ENCODE peak calls at places on chromosomes 11 and 22, in nine cellular contexts. One of them, this sample, is unnamed.

GRCh38 chr11:115170133-115170815 is 333.9 kb downstream of the CADM1 start:
- DNase-seq in cardiac muscle cell: peak
- DNase-seq in glutamatergic neuron: peak
- DNase-seq in astrocyte of the spinal cord: peak
- DNase-seq in transverse colon: peak
- DNase-seq in CD4-positive, alpha-beta T cell: no peak
- DNase-seq in uterus: no peak
- DNase-seq in MM.1S: peak
- DNase-seq in neural crest cell: peak
- DNase-seq in this sample: no peak

GRCh38 chr11:107139396-107139795 is 121.1 kb upstream of the GUCY1A2 start:
- DNase-seq in cardiac muscle cell: no peak
- DNase-seq in glutamatergic neuron: no peak
- DNase-seq in astrocyte of the spinal cord: no peak
- DNase-seq in transverse colon: no peak
- DNase-seq in CD4-positive, alpha-beta T cell: no peak
- DNase-seq in uterus: no peak
- DNase-seq in MM.1S: no peak
- DNase-seq in neural crest cell: no peak
- DNase-seq in this sample: no peak

GRCh38 chr11:61975638-61976419 is 8.4 kb upstream of the FTH1 start:
- DNase-seq in cardiac muscle cell: peak
- DNase-seq in glutamatergic neuron: no peak
- DNase-seq in astrocyte of the spinal cord: no peak
- DNase-seq in transverse colon: no peak
- DNase-seq in CD4-positive, alpha-beta T cell: no peak
- DNase-seq in uterus: no peak
- DNase-seq in MM.1S: no peak
- DNase-seq in neural crest cell: no peak
- DNase-seq in this sample: no peak

GRCh38 chr11:120820040-120820439 is 203.9 kb upstream of the TBCEL start:
- DNase-seq in cardiac muscle cell: no peak
- DNase-seq in glutamatergic neuron: no peak
- DNase-seq in astrocyte of the spinal cord: no peak
- DNase-seq in transverse colon: no peak
- DNase-seq in CD4-positive, alpha-beta T cell: no peak
- DNase-seq in uterus: no peak
- DNase-seq in MM.1S: no peak
- DNase-seq in neural crest cell: no peak
- DNase-seq in this sample: no peak

GRCh38 chr11:65540290-65541092 is 15.6 kb downstream of the SCYL1 start:
- DNase-seq in cardiac muscle cell: peak
- DNase-seq in glutamatergic neuron: peak
- DNase-seq in astrocyte of the spinal cord: peak
- DNase-seq in transverse colon: peak
- DNase-seq in CD4-positive, alpha-beta T cell: peak
- DNase-seq in uterus: peak
- DNase-seq in MM.1S: peak
- DNase-seq in neural crest cell: peak
- DNase-seq in this sample: peak

GRCh38 chr11:19511413-19512183 is 201.0 kb upstream of the NAV2 start:
- DNase-seq in cardiac muscle cell: peak
- DNase-seq in glutamatergic neuron: no peak
- DNase-seq in astrocyte of the spinal cord: peak
- DNase-seq in transverse colon: peak
- DNase-seq in CD4-positive, alpha-beta T cell: no peak
- DNase-seq in uterus: peak
- DNase-seq in MM.1S: no peak
- DNase-seq in neural crest cell: no peak
- DNase-seq in this sample: peak

GRCh38 chr22:49971232-49972162 is 10.9 kb downstream of the PIM3 start:
- DNase-seq in cardiac muscle cell: peak
- DNase-seq in glutamatergic neuron: peak
- DNase-seq in astrocyte of the spinal cord: no peak
- DNase-seq in transverse colon: peak
- DNase-seq in CD4-positive, alpha-beta T cell: peak
- DNase-seq in uterus: peak
- DNase-seq in MM.1S: peak
- DNase-seq in neural crest cell: peak
- DNase-seq in this sample: no peak

GRCh38 chr11:78562398-78562797 is 12.3 kb downstream of the NARS2 start:
- DNase-seq in cardiac muscle cell: peak
- DNase-seq in glutamatergic neuron: no peak
- DNase-seq in astrocyte of the spinal cord: peak
- DNase-seq in transverse colon: no peak
- DNase-seq in CD4-positive, alpha-beta T cell: no peak
- DNase-seq in uterus: no peak
- DNase-seq in MM.1S: no peak
- DNase-seq in neural crest cell: no peak
- DNase-seq in this sample: no peak

GRCh38 chr11:112318193-112318592 is 57.5 kb upstream of the PLET1 start:
- DNase-seq in cardiac muscle cell: peak
- DNase-seq in glutamatergic neuron: no peak
- DNase-seq in astrocyte of the spinal cord: peak
- DNase-seq in transverse colon: no peak
- DNase-seq in CD4-positive, alpha-beta T cell: no peak
- DNase-seq in uterus: no peak
- DNase-seq in MM.1S: no peak
- DNase-seq in neural crest cell: no peak
- DNase-seq in this sample: no peak

GRCh38 chr22:28442951-28443876 is 236.4 kb downstream of the TTC28 start:
- DNase-seq in cardiac muscle cell: peak
- DNase-seq in glutamatergic neuron: peak
- DNase-seq in astrocyte of the spinal cord: peak
- DNase-seq in transverse colon: peak
- DNase-seq in CD4-positive, alpha-beta T cell: peak
- DNase-seq in uterus: peak
- DNase-seq in MM.1S: no peak
- DNase-seq in neural crest cell: peak
- DNase-seq in this sample: peak

GRCh38 chr11:112255075-112255739 is 5.5 kb downstream of the PLET1 start:
- DNase-seq in cardiac muscle cell: peak
- DNase-seq in glutamatergic neuron: peak
- DNase-seq in astrocyte of the spinal cord: peak
- DNase-seq in transverse colon: no peak
- DNase-seq in CD4-positive, alpha-beta T cell: no peak
- DNase-seq in uterus: no peak
- DNase-seq in MM.1S: no peak
- DNase-seq in neural crest cell: no peak
- DNase-seq in this sample: no peak

GRCh38 chr11:7551571-7551970 is 37.8 kb downstream of the PPFIBP2 start:
- DNase-seq in cardiac muscle cell: peak
- DNase-seq in glutamatergic neuron: no peak
- DNase-seq in astrocyte of the spinal cord: no peak
- DNase-seq in transverse colon: no peak
- DNase-seq in CD4-positive, alpha-beta T cell: no peak
- DNase-seq in uterus: no peak
- DNase-seq in MM.1S: no peak
- DNase-seq in neural crest cell: no peak
- DNase-seq in this sample: no peak

GRCh38 chr11:130705670-130706421 is 210.4 kb downstream of the SNX19 start:
- DNase-seq in cardiac muscle cell: no peak
- DNase-seq in glutamatergic neuron: no peak
- DNase-seq in astrocyte of the spinal cord: no peak
- DNase-seq in transverse colon: no peak
- DNase-seq in CD4-positive, alpha-beta T cell: no peak
- DNase-seq in uterus: no peak
- DNase-seq in MM.1S: no peak
- DNase-seq in neural crest cell: no peak
- DNase-seq in this sample: no peak

DNA sequence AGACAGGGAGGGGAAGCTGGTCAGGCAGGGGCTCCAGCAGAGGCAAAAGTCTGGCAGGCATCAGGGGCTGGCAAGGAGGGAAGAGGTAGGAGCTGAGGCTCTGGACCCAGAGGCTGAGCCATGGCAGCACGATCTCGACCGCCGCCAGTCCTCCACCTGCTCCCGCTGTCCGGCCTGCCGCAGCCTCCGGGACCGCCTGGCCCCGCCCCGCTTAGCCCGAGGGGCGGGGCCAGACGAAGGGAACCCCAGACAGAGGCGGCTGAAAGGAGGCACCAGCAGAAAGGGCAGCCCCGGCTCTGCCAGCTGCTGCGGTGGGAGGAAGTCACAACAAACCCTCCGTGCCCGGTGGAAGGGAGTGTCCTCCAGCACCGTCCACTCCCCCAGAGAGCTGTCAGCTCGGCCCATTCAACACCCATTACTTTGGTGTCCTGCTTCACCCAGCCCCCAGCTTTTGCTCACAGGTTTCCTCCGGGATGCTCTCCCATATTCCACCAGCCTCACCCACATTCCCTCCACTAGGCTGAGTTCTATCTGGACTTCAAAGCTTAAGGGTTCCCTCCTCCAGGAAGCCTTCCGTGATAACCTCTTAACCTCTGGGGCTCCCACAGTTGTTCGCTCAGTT is at the start of gene MFNG:
- DNase-seq in cardiac muscle cell: peak
- DNase-seq in glutamatergic neuron: peak
- DNase-seq in astrocyte of the spinal cord: peak
- DNase-seq in transverse colon: peak
- DNase-seq in CD4-positive, alpha-beta T cell: peak
- DNase-seq in uterus: peak
- DNase-seq in MM.1S: peak
- DNase-seq in neural crest cell: peak
- DNase-seq in this sample: peak
- TF ChIP-seq CTCF in cardiac muscle cell: no peak
- TF ChIP-seq CTCF in glutamatergic neuron: no peak
- TF ChIP-seq CTCF in astrocyte of the spinal cord: no peak
- TF ChIP-seq CTCF in transverse colon: no peak
- TF ChIP-seq CTCF in CD4-positive, alpha-beta T cell: no peak
- TF ChIP-seq CTCF in uterus: no peak
- TF ChIP-seq CTCF in MM.1S: no peak
- TF ChIP-seq CTCF in neural crest cell: no peak
- TF ChIP-seq CTCF in this sample: no peak

GRCh38 chr11:35717043-35717442 is 54.5 kb downstream of the TRIM44 start:
- DNase-seq in cardiac muscle cell: no peak
- DNase-seq in glutamatergic neuron: peak
- DNase-seq in astrocyte of the spinal cord: no peak
- DNase-seq in transverse colon: no peak
- DNase-seq in CD4-positive, alpha-beta T cell: no peak
- DNase-seq in uterus: no peak
- DNase-seq in MM.1S: no peak
- DNase-seq in neural crest cell: no peak
- DNase-seq in this sample: no peak
- TF ChIP-seq CTCF in cardiac muscle cell: peak
- TF ChIP-seq CTCF in glutamatergic neuron: no peak
- TF ChIP-seq CTCF in astrocyte of the spinal cord: peak
- TF ChIP-seq CTCF in transverse colon: no peak
- TF ChIP-seq CTCF in CD4-positive, alpha-beta T cell: no peak
- TF ChIP-seq CTCF in uterus: no peak
- TF ChIP-seq CTCF in MM.1S: peak
- TF ChIP-seq CTCF in neural crest cell: no peak
- TF ChIP-seq CTCF in this sample: no peak

DNA sequence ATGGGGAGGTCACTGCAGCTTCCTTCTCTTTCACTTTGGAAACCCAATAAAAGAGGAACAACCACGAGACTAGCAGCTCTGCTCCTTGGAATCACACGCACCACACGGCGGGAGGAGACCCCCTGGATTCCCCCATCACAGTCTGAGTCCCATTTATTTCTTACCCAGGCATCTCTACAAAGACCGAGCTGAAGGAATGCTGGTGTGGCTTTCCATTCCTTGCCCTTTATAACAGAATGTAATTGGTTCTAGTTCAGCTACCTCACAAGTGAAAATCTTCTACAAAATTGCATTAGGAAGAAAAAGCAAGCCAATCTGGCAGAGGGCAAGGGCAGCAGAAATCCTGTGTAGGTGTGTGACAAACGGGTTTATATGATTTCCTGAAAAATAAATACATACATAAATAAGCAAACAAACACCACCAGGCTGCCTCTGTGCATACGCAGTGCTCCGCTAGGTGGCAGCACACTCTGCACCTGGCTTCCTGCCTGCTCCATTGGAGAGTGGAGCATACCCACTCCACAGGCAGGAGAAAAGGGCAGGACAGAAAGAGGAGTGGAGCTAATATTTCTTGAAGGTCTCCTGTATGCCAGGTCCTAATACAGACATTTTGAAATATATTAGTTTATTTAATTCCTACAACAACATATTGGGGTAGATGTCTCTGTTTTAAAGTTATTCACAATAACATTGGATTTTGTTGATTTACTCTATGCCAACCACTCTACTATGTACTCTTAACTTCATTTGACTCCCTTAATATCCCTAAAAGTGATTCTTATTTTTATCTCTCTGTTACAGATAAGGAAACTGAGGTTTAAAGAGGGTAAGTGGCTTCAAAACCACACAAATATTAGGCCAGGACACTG is 673.1 kb downstream of the KCNA4 start:
- DNase-seq in cardiac muscle cell: peak
- DNase-seq in glutamatergic neuron: peak
- DNase-seq in astrocyte of the spinal cord: peak
- DNase-seq in transverse colon: peak
- DNase-seq in CD4-positive, alpha-beta T cell: peak
- DNase-seq in uterus: peak
- DNase-seq in MM.1S: peak
- DNase-seq in neural crest cell: peak
- DNase-seq in this sample: peak
- TF ChIP-seq CTCF in cardiac muscle cell: peak
- TF ChIP-seq CTCF in glutamatergic neuron: peak
- TF ChIP-seq CTCF in astrocyte of the spinal cord: peak
- TF ChIP-seq CTCF in transverse colon: peak
- TF ChIP-seq CTCF in CD4-positive, alpha-beta T cell: no peak
- TF ChIP-seq CTCF in uterus: no peak
- TF ChIP-seq CTCF in MM.1S: peak
- TF ChIP-seq CTCF in neural crest cell: peak
- TF ChIP-seq CTCF in this sample: peak

GRCh38 chr22:36981247-36981775 is 37.9 kb downstream of the TST start:
- DNase-seq in cardiac muscle cell: no peak
- DNase-seq in glutamatergic neuron: no peak
- DNase-seq in astrocyte of the spinal cord: no peak
- DNase-seq in transverse colon: no peak
- DNase-seq in CD4-positive, alpha-beta T cell: no peak
- DNase-seq in uterus: no peak
- DNase-seq in MM.1S: no peak
- DNase-seq in neural crest cell: no peak
- DNase-seq in this sample: no peak

GRCh38 chr22:36979511-36979910 is 39.7 kb downstream of the TST start:
- DNase-seq in cardiac muscle cell: no peak
- DNase-seq in glutamatergic neuron: no peak
- DNase-seq in astrocyte of the spinal cord: no peak
- DNase-seq in transverse colon: no peak
- DNase-seq in CD4-positive, alpha-beta T cell: no peak
- DNase-seq in uterus: no peak
- DNase-seq in MM.1S: no peak
- DNase-seq in neural crest cell: no peak
- DNase-seq in this sample: no peak

GRCh38 chr22:36979016-36979415 is 40.2 kb downstream of the TST start:
- DNase-seq in cardiac muscle cell: no peak
- DNase-seq in glutamatergic neuron: no peak
- DNase-seq in astrocyte of the spinal cord: no peak
- DNase-seq in transverse colon: no peak
- DNase-seq in CD4-positive, alpha-beta T cell: no peak
- DNase-seq in uterus: no peak
- DNase-seq in MM.1S: no peak
- DNase-seq in neural crest cell: no peak
- DNase-seq in this sample: no peak

GRCh38 chr22:36977947-36978660 is 41.1 kb downstream of the TST start:
- DNase-seq in cardiac muscle cell: peak
- DNase-seq in glutamatergic neuron: peak
- DNase-seq in astrocyte of the spinal cord: peak
- DNase-seq in transverse colon: peak
- DNase-seq in CD4-positive, alpha-beta T cell: peak
- DNase-seq in uterus: peak
- DNase-seq in MM.1S: peak
- DNase-seq in neural crest cell: peak
- DNase-seq in this sample: peak

GRCh38 chr22:36977401-36977861 is 41.8 kb downstream of the TST start:
- DNase-seq in cardiac muscle cell: peak
- DNase-seq in glutamatergic neuron: peak
- DNase-seq in astrocyte of the spinal cord: peak
- DNase-seq in transverse colon: peak
- DNase-seq in CD4-positive, alpha-beta T cell: peak
- DNase-seq in uterus: peak
- DNase-seq in MM.1S: peak
- DNase-seq in neural crest cell: peak
- DNase-seq in this sample: peak
- TF ChIP-seq CTCF in cardiac muscle cell: peak
- TF ChIP-seq CTCF in glutamatergic neuron: no peak
- TF ChIP-seq CTCF in astrocyte of the spinal cord: peak
- TF ChIP-seq CTCF in transverse colon: no peak
- TF ChIP-seq CTCF in CD4-positive, alpha-beta T cell: no peak
- TF ChIP-seq CTCF in uterus: no peak
- TF ChIP-seq CTCF in MM.1S: peak
- TF ChIP-seq CTCF in neural crest cell: peak
- TF ChIP-seq CTCF in this sample: peak

This sample was measured in ascending aorta.